ENCODE peak calls at places on chromosomes 7 and 10, in nine cellular contexts. A is fibroblast of lung, S is GM23338, H is heart left ventricle, I is stomach, V is body of pancreas, P is HCT116, U is ovary, F is lower lobe of right lung. D is an unnamed sample.
A peak's percentile ranks its signal among the peaks of the same experiment; 100 is the strongest.

GRCh38 chr7:128904381-128905197 is 5.9 kb downstream of the KCP start:
- DNase-seq in A (peak; percentile 66), S (peak; percentile 87), H (no peak), I (no peak), V (no peak), P (peak; percentile 52), U (no peak), F (no peak), D (no peak)

GRCh38 chr10:13382759-13383753 is 35.0 kb upstream of the SEPHS1 start:
- DNase-seq in A (no peak), S (peak; percentile 67), H (no peak), I (peak; percentile 82), V (peak; percentile 66), P (no peak), U (no peak), F (peak; percentile 89), D (peak; percentile 2)

GRCh38 chr7:128366290-128366689 is 4.8 kb upstream of the PRRT4 start:
- DNase-seq in A (no peak), S (no peak), H (no peak), I (no peak), V (no peak), P (no peak), U (no peak), F (no peak), D (no peak)

GRCh38 chr7:142964502-142965246 is 2.5 kb upstream of the KEL start:
- DNase-seq in A (no peak), S (no peak), H (no peak), I (no peak), V (no peak), P (no peak), U (no peak), F (no peak), D (no peak)

GRCh38 chr10:15931376-15931775 is 71.1 kb upstream of the MINDY3 start:
- DNase-seq in A (no peak), S (no peak), H (no peak), I (no peak), V (no peak), P (no peak), U (no peak), F (no peak), D (no peak)

GRCh38 chr7:98785929-98786571 is 83.8 kb downstream of the TMEM130 start:
- DNase-seq in A (no peak), S (no peak), H (no peak), I (no peak), V (no peak), P (no peak), U (no peak), F (no peak), D (no peak)

GRCh38 chr10:9140373-9140772 is 1085.9 kb downstream of the GATA3 start:
- DNase-seq in A (no peak), S (no peak), H (no peak), I (no peak), V (no peak), P (no peak), U (no peak), F (no peak), D (no peak)

GRCh38 chr10:17375936-17376584 is 78.3 kb downstream of the ST8SIA6 start:
- DNase-seq in A (no peak), S (peak; percentile 81), H (no peak), I (no peak), V (no peak), P (no peak), U (no peak), F (no peak), D (no peak)

GRCh38 chr10:117461766-117462423 is 80.7 kb upstream of the EMX2 start:
- DNase-seq in A (no peak), S (no peak), H (no peak), I (no peak), V (no peak), P (peak; percentile 77), U (peak; percentile 29), F (no peak), D (no peak)

GRCh38 chr7:47635091-47636090 is 53.5 kb upstream of the TNS3 start:
- DNase-seq in A (peak; percentile 27), S (peak; percentile 50), H (no peak), I (peak; percentile 84), V (peak; percentile 83), P (no peak), U (peak; percentile 56), F (peak; percentile 68), D (no peak)

GRCh38 chr7:25382175-25382574 is 153.9 kb upstream of the NPVF start:
- DNase-seq in A (no peak), S (no peak), H (no peak), I (no peak), V (no peak), P (no peak), U (no peak), F (no peak), D (no peak)

GRCh38 chr7:568681-569035 is 49.0 kb upstream of the PDGFA start:
- DNase-seq in A (peak; percentile 21), S (no peak), H (no peak), I (no peak), V (no peak), P (no peak), U (peak; percentile 64), F (peak; percentile 42), D (no peak)

GRCh38 chr10:100996678-100997363 is 2.8 kb upstream of the LZTS2 start:
- DNase-seq in A (no peak), S (peak; percentile 86), H (no peak), I (peak; percentile 49), V (peak; percentile 66), P (no peak), U (peak; percentile 71), F (no peak), D (peak; percentile 66)

GRCh38 chr10:42574336-42574735 is 64.0 kb downstream of the ZNF33B start:
- DNase-seq in A (no peak), S (no peak), H (no peak), I (no peak), V (no peak), P (no peak), U (no peak), F (no peak), D (peak; percentile 2)

GRCh38 chr10:42583828-42584227 is 54.5 kb downstream of the ZNF33B start:
- DNase-seq in A (no peak), S (no peak), H (no peak), I (no peak), V (no peak), P (no peak), U (no peak), F (no peak), D (no peak)

GRCh38 chr10:42576338-42576737 is 62.0 kb downstream of the ZNF33B start:
- DNase-seq in A (no peak), S (no peak), H (no peak), I (no peak), V (no peak), P (no peak), U (no peak), F (no peak), D (no peak)

DNA sequence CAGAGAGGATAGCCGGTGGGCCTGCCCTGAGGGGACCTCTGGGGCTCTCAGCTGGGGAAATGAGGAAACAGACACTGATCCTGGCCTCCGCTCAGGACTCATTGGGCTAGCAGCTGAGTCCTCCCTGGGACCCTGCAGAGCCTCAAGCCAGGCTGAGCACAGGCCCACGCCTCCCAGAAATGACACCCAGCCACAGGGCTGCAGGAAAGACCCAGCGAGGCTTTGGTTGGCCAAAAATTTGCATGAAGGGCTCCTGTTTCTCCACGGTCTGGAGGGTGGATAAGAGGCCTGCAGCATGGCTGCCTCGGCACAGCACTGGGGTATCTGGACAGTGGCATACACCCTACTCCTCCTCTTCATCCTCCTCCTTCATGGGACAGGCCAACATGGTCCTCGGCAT is 60.4 kb downstream of the ZNF33B start:
- DNase-seq in A (no peak), S (no peak), H (no peak), I (no peak), V (no peak), P (no peak), U (no peak), F (no peak), D (no peak)
- H3K4me3 ChIP-seq in A (no peak overlapping the region), S (no peak overlapping the region), H (no peak overlapping the region), I (no peak overlapping the region), V (no peak overlapping the region), P (no peak overlapping the region), U (no peak overlapping the region), F (no peak overlapping the region), D (no peak overlapping the region)

DNA sequence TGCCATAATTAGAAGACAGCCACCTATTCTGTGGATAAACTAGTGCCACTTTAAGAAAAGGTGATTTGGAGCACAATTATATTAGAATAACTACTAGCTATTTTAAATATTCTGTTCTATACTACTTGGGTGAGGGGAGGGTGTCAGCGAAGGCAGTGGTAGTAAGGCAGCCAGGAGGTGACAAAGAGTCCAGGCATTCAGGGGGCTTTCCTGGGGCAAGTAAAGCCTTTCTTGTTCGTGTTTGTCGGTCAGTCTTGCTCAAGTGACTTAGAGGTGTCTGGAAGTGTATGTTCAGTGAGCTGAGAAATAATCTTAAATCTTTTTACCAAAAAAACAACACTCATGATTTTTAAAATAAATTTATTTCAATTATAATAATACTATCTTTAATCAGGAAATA is 34.4 kb downstream of the ADD3 start:
- DNase-seq in A (peak; percentile 18), S (no peak), H (no peak), I (no peak), V (no peak), P (no peak), U (no peak), F (no peak), D (no peak)
- H3K27ac ChIP-seq in A (no peak overlapping the region), S (no peak overlapping the region), H (no peak overlapping the region), I (no peak overlapping the region), V (peak overlapping the region; percentile 20), P (no peak overlapping the region), U (no peak overlapping the region), F (no peak overlapping the region), D (no peak overlapping the region)

DNA sequence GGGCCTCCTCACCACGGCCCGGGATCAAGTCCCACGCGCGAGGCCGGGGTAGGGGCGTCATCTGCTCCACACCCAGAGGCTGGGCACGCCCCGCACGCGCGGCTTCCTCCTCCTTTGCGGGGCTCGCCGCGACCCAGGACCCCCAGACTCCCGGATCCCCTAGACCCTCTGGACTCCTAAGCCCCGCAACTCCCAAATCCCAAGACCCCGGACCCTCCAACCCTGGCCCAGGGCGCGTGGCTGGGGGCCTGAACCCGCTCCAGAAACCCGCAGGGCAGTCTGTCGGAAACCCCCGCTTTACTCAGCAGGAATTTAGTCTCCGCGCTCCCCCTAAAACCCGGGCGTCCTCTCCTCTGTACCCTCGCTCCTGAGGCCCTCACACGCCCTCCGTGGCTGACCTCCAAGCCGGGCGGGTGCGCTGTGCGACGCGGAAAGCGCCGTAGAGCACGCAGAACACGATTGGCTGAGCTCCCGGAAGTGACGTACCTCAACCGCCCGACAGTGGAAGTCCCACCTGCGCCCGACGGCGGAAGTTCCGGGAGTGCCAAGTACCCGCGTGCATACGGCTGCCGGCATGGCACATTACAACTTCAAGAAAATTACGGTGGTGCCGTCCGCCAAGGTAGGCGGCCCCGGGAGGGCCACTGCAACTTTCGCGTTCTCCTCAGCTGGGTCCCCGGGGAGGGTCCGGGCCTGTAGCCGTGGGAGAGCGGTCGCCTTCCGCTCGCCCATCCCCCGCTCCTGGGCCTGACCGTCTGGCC is at the start of gene GTPBP4:
- DNase-seq in A (peak; percentile 97), S (peak; percentile 99), H (peak; percentile 99), I (peak; percentile 100), V (peak; percentile 99), P (peak; percentile 94), U (peak; percentile 98), F (peak; percentile 99), D (peak; percentile 93)
- TF ChIP-seq CTCF in A (no peak), S (peak; percentile 80), H (peak; percentile 18), I (no peak), V (no peak), P (no peak), U (no peak), F (peak; percentile 18), D (no peak)

DNA sequence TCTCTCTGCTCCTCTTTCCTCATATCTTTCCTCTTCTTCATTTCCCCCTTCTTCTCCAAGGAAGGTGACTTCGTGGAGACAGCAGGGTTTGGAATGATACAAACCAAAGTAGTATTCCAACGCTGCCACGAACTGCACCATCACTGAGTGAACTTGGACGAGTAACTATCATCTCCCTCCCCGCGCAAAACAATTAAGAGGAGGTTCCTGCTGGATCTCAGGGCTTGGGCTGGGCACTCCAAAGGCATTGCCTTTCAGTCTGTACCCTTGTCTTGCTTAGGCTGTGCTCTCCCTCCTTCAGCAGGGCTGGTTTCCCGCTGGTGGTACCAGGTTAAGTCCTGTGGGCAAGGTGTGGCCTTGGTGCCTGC is 790 bp upstream of the PITX3 start:
- DNase-seq in A (no peak), S (peak; percentile 20), H (no peak), I (no peak), V (no peak), P (no peak), U (no peak), F (no peak), D (no peak)
- H3K4me3 ChIP-seq in A (peak overlapping the region; percentile 69), S (peak overlapping the region; percentile 77), H (peak overlapping the region; percentile 64), I (peak overlapping the region; percentile 49), V (no peak overlapping the region), P (no peak overlapping the region), U (peak overlapping the region; percentile 41), F (peak overlapping the region; percentile 70), D (peak overlapping the region; percentile 55)